ENCODE peak calls at places on chromosome 3, in eight cellular contexts. J, Q, O, V, W, I, D and A are unnamed samples.

GRCh38 chr3:187718802-187719201 is 16.4 kb upstream of the RTP2 start:
- DNase-seq in W (no peak), O (no peak), V (no peak), J (no peak), Q (no peak), I (no peak), D (no peak), A (no peak)

GRCh38 chr3:140529096-140529495 is 148.8 kb upstream of the TRIM42 start:
- DNase-seq in W (peak), O (no peak), V (no peak), D (peak), I (no peak), J (no peak), Q (no peak), A (no peak)

GRCh38 chr3:49600781-49601180 is 46.5 kb downstream of the BSN start:
- DNase-seq in I (no peak), O (no peak), Q (no peak), J (no peak), W (no peak), D (peak), V (no peak), A (no peak)

GRCh38 chr3:62940763-62941632 is 65.8 kb upstream of the CADPS start:
- DNase-seq in V (no peak), J (no peak), W (no peak), I (no peak), Q (no peak), D (peak), O (no peak), A (no peak)

GRCh38 chr3:120088622-120089021 is 5.6 kb downstream of the GSK3B start:
- DNase-seq in D (no peak), W (no peak), Q (no peak), I (no peak), O (no peak), J (no peak), V (no peak), A (no peak)

GRCh38 chr3:188776447-188776846 is 395.3 kb upstream of the TPRG1 start:
- DNase-seq in D (peak), J (no peak), O (no peak), Q (no peak), W (no peak), V (no peak), I (no peak), A (no peak)

GRCh38 chr3:52221563-52222318 is 3.7 kb downstream of the TLR9 start:
- DNase-seq in D (no peak), J (peak), V (no peak), O (no peak), Q (no peak), I (no peak), W (no peak), A (no peak)

GRCh38 chr3:72353236-72354105 is 494.8 kb downstream of the SHQ1 start:
- DNase-seq in I (no peak), D (peak), Q (peak), J (no peak), V (no peak), W (no peak), O (no peak), A (no peak)

GRCh38 chr3:150613709-150614480 is 10.8 kb downstream of the SELENOT start:
- DNase-seq in I (no peak), Q (no peak), V (no peak), J (no peak), D (no peak), W (no peak), O (no peak), A (no peak)

GRCh38 chr3:160565442-160566403 is at the start of gene KPNA4:
- DNase-seq in W (peak), J (peak), O (peak), D (peak), Q (peak), V (peak), I (peak), A (peak)
- TF ChIP-seq POLR2A in W (peak), J (peak), O (peak), D (peak), Q (no peak), V (peak), I (peak), A (peak)

DNA sequence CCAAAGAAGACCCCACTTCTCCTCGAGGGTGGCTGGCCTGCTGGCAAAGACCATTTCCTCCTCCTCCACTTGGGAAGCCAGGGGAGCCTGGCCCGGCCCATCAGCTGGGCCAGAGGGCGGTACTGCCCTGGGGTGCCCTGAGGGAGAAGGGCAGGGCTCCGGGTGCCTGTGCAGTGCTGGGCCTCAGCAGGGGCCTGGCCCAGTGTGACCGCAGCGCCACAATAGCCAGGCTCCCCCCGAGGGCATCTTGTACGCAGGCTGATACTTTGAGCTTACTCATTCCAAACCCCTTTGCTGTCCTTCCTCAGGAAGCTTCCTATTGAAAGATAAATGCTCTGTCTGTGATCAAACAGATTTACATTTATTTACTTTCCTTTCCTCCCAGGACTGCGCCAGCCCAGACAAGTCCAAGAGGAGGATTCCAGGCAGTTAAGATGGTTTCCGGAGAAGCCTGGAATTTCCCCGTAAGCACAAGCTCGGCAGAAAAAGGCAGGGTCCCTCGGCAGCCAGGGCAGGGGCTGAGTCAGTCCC is 240.1 kb downstream of the XXYLT1 start:
- DNase-seq in O (no peak), J (no peak), I (no peak), D (peak), V (no peak), W (peak), Q (peak), A (no peak)
- H3K4me3 ChIP-seq in O (no peak), J (no peak), I (no peak), D (no peak), V (no peak), W (no peak), Q (no peak), A (no peak)

DNA sequence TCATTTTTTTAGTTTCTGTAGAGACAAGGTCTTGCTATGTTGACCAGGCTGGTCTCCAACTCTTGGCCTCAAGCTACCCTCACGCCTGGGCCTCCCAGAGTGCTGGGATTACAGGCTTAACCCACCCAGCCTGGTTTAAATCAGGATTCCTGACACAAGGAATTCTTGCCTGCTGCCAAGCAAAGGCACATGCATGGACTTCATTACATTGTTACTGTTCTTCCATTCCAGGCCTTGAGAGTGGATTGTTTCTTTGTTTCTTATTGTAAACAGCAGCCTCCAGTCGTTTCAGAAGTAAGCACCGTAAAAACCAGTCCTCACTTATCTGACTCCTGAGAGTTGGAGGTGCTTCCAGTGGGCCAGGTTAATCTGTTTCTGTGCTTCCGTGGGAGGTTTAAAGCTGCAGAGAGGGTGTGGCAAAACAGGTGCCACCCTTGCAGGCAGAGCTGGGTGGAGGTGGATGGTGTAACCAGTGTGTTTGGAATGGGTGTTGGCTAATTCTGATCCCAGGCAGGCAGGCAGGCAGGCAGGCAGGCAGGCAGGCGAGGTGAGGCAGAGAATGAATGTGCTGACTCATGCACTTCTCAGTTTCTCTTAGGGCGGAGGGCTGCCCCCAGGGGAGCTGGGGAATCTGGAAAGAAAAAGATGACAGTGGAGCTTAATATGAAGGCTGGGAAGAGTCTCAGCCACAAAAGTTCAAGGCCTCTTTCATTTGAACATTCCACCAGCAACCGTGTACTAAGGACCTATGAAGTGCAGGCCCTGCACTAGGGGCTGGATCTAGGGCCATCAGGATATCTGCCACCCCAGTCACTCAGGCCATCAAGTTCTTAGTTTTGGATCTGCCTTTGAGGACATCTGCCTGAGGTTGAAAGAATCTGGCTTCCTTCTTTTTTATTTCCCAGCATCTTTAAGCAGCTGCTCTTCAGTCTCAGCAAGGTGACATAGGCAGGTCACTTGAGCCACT is 37.0 kb upstream of the CDCP1 start:
- DNase-seq in J (peak), W (peak), Q (no peak), D (peak), V (peak), O (peak), I (no peak), A (peak)
- TF ChIP-seq POLR2A in J (no peak), W (no peak), Q (no peak), D (no peak), V (no peak), O (no peak), I (no peak), A (no peak)

GRCh38 chr3:133444071-133444774 is 44.4 kb downstream of the BFSP2 start:
- DNase-seq in D (peak), O (no peak), W (peak), I (no peak), J (no peak), V (peak), Q (no peak), A (no peak)
- H3K4me3 ChIP-seq in D (no peak), O (no peak), W (no peak), I (no peak), J (no peak), V (no peak), Q (no peak), A (no peak)

DNA sequence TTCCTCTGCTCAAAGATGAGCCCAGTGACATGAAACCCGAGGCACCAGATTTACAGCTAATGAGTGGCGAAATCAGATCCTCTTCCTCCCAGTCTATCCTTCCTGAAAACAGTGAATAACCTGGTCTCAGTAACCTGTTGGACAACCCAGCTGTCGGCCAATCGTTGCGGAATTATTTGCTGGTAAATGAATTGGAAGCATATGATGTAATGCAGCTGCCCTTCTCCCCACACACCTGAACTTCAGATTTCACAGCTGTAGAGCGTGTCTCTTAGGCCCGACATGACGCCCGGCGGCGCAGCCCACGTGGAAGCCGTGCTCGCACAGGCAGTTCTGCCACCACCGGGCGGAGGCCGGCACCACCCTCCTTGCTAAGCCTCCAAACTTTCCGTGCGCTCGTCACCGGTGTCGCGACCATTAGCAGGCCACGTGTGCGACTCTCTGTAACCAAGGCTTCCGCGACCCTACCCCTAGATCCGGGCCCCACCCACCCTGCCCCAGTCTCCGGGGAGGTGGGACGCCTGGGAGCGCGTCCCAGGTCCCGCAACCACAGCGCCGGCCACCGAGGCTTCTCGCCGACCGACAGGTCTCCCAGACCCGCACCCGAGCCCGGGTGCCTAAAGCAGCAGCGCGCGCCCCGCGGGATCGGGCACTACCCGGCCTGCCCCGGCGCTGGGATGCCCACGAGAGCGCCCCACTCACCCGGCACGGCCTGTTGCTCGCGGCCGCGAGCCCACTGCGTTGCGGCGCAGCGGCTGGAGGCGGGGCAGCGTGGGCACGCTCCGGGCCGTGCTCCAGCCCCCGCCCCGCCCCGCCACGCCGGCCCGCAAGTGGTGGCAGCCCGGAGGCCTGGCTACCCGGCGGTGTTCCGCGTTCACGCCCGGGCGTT is at the start of gene RIOX2:
- DNase-seq in D (peak), V (peak), O (peak), I (peak), Q (peak), J (peak), W (peak), A (peak)
- TF ChIP-seq POLR2A in D (no peak), V (no peak), O (peak), I (peak), Q (no peak), J (peak), W (peak), A (peak)

GRCh38 chr3:31947671-31948091 is 33.4 kb downstream of the OSBPL10 start:
- DNase-seq in V (no peak), I (no peak), J (no peak), W (no peak), O (no peak), Q (no peak), D (no peak), A (no peak)
- H3K4me3 ChIP-seq in V (no peak), I (no peak), J (no peak), W (no peak), O (no peak), Q (no peak), D (no peak), A (no peak)